ENCODE peak calls at places on chromosomes 5 and 9, in seven cellular contexts. V is CD4-positive, CD25-positive, alpha-beta regulatory T cell; I is CD4-positive, alpha-beta memory T cell; R is neural progenitor cell; H is uterus; O is mammary epithelial cell; Q is gastrocnemius medialis. F is an unnamed sample.
A peak's percentile ranks its signal among the peaks of the same experiment; 100 is the strongest.

GRCh38 chr9:125444956-125445506 is 183.4 kb downstream of the GAPVD1 start:
- DNase-seq in I (no peak), H (no peak), Q (no peak), R (no peak), V (no peak), O (no peak), F (peak; percentile 58)

GRCh38 chr9:131122158-131122557 is 3.2 kb upstream of the NUP214 start:
- DNase-seq in I (no peak), H (no peak), R (no peak), Q (no peak), O (no peak), V (no peak), F (no peak)

GRCh38 chr9:108041551-108041950 is 552.0 kb upstream of the KLF4 start:
- DNase-seq in R (no peak), V (no peak), O (peak; percentile 90), Q (no peak), H (no peak), I (no peak), F (no peak)

GRCh38 chr5:157983906-157984551 is 125.1 kb upstream of the CLINT1 start:
- DNase-seq in H (no peak), V (no peak), O (no peak), R (no peak), Q (no peak), I (no peak), F (no peak)

GRCh38 chr9:109629615-109630014 is 131.5 kb upstream of the PTPN3 start:
- DNase-seq in V (no peak), I (no peak), Q (no peak), R (no peak), O (no peak), H (no peak), F (no peak)

GRCh38 chr9:3459076-3459475 is 66.7 kb downstream of the RFX3 start:
- DNase-seq in R (no peak), O (no peak), V (no peak), I (no peak), H (no peak), Q (no peak), F (no peak)

GRCh38 chr5:59264641-59265245 is 628.8 kb downstream of the PDE4D start:
- DNase-seq in O (peak; percentile 36), I (no peak), R (peak; percentile 39), Q (no peak), H (no peak), V (no peak), F (no peak)

GRCh38 chr5:62578540-62578939 is at the start of gene LRRC70:
- DNase-seq in R (peak; percentile 21), Q (no peak), H (no peak), O (no peak), I (peak; percentile 87), V (peak; percentile 89), F (no peak)

GRCh38 chr9:113538646-113539430 is 75.3 kb downstream of the RGS3 start:
- DNase-seq in I (no peak), V (no peak), O (no peak), Q (no peak), H (no peak), R (no peak), F (peak; percentile 9)

GRCh38 chr9:70902705-70903131 is 218.7 kb downstream of the TRPM3 start:
- DNase-seq in O (peak; percentile 97), V (no peak), I (no peak), R (no peak), Q (no peak), H (peak; percentile 14), F (peak; percentile 28)

GRCh38 chr9:85248514-85249312 is 493.0 kb downstream of the AGTPBP1 start:
- DNase-seq in V (no peak), I (no peak), Q (no peak), R (no peak), O (peak; percentile 55), H (no peak), F (no peak)

GRCh38 chr9:114390952-114391351 is 3.2 kb upstream of the AKNA start:
- DNase-seq in R (no peak), I (no peak), H (no peak), O (no peak), Q (no peak), V (no peak), F (no peak)

GRCh38 chr5:126354012-126354856 is 69.0 kb upstream of the GRAMD2B start:
- DNase-seq in R (peak; percentile 49), I (peak; percentile 51), Q (no peak), H (no peak), O (peak; percentile 93), V (peak; percentile 69), F (no peak)

GRCh38 chr5:2866622-2867372 is 115.3 kb upstream of the IRX2 start:
- DNase-seq in I (no peak), H (no peak), R (no peak), O (no peak), V (no peak), Q (no peak), F (no peak)

GRCh38 chr5:116576043-116576713 is 1.6 kb upstream of the SEMA6A start:
- DNase-seq in I (no peak), H (peak; percentile 36), V (peak; percentile 59), O (peak; percentile 58), Q (no peak), R (peak; percentile 94), F (peak; percentile 72)

GRCh38 chr5:65682148-65682547 is 39.8 kb downstream of the SGTB start:
- DNase-seq in V (no peak), H (no peak), R (no peak), Q (no peak), O (no peak), I (no peak), F (no peak)

GRCh38 chr9:127785023-127785932 is 556 bp upstream of the CDK9 start:
- DNase-seq in H (peak; percentile 89), I (peak; percentile 90), O (peak; percentile 74), R (peak; percentile 93), Q (peak; percentile 84), V (peak; percentile 90), F (peak; percentile 81)

GRCh38 chr9:124800306-124801259 is 23.6 kb downstream of the OLFML2A start:
- DNase-seq in V (no peak), H (peak; percentile 63), I (no peak), Q (peak; percentile 37), O (no peak), R (no peak), F (peak; percentile 53)

GRCh38 chr9:33697171-33697570 is 98.2 kb upstream of the PRSS3 start:
- DNase-seq in O (no peak), I (no peak), V (no peak), Q (no peak), R (no peak), H (no peak), F (no peak)

GRCh38 chr5:10457682-10458574 is 16.2 kb downstream of the ROPN1L start:
- DNase-seq in H (peak; percentile 51), I (no peak), R (peak; percentile 49), O (no peak), V (no peak), Q (no peak), F (no peak)

GRCh38 chr5:73638344-73639095 is 12.5 kb downstream of the ARHGEF28 start:
- DNase-seq in Q (no peak), O (peak; percentile 71), H (no peak), R (no peak), I (no peak), V (no peak), F (no peak)

GRCh38 chr5:54551292-54551691 is 33.7 kb downstream of the SNX18 start:
- DNase-seq in H (no peak), I (no peak), R (no peak), Q (no peak), V (no peak), O (no peak), F (no peak)

GRCh38 chr5:35919191-35919590 is 19.2 kb downstream of the CAPSL start:
- DNase-seq in R (no peak), V (no peak), H (no peak), I (no peak), Q (no peak), O (peak; percentile 40), F (no peak)

DNA sequence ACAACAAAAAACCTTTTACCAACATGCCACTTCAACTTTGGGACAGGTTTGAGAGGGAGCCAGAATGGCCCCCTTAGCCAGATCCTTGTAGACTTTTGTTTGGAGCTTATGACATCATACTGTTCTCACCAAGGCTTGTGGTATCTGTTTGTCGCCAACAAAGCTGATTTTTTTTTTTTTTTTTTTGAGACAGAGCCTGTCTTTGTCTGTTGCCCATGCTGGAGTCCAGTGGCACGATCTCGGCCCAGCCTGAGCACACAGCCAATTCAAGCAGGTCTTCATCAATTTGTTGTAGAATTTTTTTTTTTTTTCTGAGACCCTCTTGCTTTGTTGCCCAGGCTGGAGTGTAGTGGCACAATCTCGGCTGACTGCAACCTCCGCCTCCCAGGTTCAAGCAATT is 26.4 kb upstream of the NTNG2 start:
- DNase-seq in I (no peak), Q (no peak), V (no peak), R (no peak), H (no peak), O (no peak), F (no peak)
- H3K4me3 ChIP-seq in I (no peak overlapping the region), Q (no peak overlapping the region), V (no peak overlapping the region), R (no peak overlapping the region), H (no peak overlapping the region), O (no peak overlapping the region), F (no peak overlapping the region)

DNA sequence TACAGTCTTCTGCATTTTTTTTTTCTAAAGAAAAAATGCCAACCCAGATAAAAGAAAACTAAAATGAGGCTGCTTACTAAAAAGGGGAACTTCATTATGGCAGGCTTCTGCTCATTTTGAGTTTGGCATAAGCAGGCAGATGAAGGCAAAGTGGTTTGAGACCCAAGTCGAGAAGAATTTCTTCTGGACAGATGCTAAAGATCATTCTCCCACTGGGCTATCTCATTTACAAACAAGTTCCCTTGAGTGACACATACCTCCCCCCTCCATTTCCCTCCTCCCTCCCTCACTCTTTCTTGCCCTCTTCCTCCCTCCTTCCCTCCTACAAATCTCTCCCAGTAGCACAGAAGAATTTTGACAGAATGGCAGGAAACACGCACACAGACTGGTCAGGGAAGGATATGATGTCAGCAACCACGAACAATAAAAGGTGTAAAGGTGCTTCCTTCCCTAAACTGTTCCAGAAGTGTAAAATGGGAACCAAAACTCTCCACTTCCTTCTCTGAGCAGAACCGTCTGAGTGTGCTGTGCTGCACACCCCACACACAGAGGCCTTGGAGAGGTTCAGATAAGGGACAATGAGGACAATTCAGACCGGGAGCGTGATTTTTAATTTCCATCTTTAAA is 55.9 kb downstream of the MEF2C start:
- DNase-seq in V (no peak), H (peak; percentile 50), R (no peak), I (no peak), Q (peak; percentile 46), O (peak; percentile 6), F (no peak)
- H3K4me1 ChIP-seq in V (peaks cover 4% of the 10 kb centered on the region), H (no peaks in the 10 kb centered on the region), R (no peaks in the 10 kb centered on the region), I (peaks cover 24% of the 10 kb centered on the region), Q (peaks cover 95% of the 10 kb centered on the region), O (no peaks in the 10 kb centered on the region), F (peaks cover 90% of the 10 kb centered on the region)

GRCh38 chr5:962386-962785 is 46.2 kb upstream of the NKD2 start:
- DNase-seq in O (no peak), V (no peak), I (no peak), H (no peak), Q (no peak), R (no peak), F (no peak)
- H3K27ac ChIP-seq in O (no peak overlapping the region), V (no peak overlapping the region), I (no peak overlapping the region), H (no peak overlapping the region), Q (no peak overlapping the region), R (no peak overlapping the region), F (no peak overlapping the region)

DNA sequence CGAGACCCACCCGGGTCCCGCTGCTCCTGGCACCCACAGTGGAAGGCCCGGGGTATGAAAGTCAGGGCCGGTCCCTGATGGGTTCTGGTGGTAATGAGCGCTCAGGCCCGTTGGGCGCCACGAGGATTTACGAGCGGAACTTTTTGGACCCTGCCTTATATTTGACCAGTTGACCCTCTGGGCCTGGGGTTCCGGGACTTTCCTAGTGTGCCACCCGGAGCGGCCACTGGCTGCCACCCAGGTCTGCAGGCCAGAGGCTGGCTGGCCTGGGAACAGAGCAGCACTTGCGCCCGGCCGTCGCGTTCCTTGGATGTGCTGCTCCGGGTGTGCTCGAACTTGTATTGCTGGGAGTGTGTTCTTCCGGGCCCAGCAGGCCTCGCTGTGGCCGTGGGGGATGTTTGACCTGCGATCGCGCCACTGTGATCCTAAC is 1.0 kb downstream of the F2RL1 start:
- DNase-seq in Q (no peak), R (peak; percentile 21), H (no peak), I (no peak), O (no peak), V (no peak), F (peak; percentile 22)
- H3K4me3 ChIP-seq in Q (no peak overlapping the region), R (peak overlapping the region; percentile 79), H (no peak overlapping the region), I (no peak overlapping the region), O (peak overlapping the region; percentile 97), V (peak overlapping the region; percentile 69), F (peak overlapping the region; percentile 56)

F was measured in tibial artery.